ENCODE peak calls at places on chromosomes 7 and 10, in four cellular contexts. G is H1, S is HepG2, J is GM12878. M is an unnamed sample. For H3K4me1, the result is how much of the 10 kb centered on the place peaks cover.

GRCh38 chr7:148650232-148650858 is 48.4 kb upstream of the CUL1 start:
- DNase-seq in G (no peak), S (no peak), J (no peak), M (no peak)

GRCh38 chr10:133327651-133328357 is 8.9 kb downstream of the CALY start:
- DNase-seq in G (no peak), S (no peak), J (no peak), M (no peak)

GRCh38 chr7:129615018-129615417 is 3.5 kb downstream of the NRF1 start:
- DNase-seq in G (no peak), S (peak), J (peak), M (no peak)

GRCh38 chr7:157987906-157988305 is 599.7 kb downstream of the PTPRN2 start:
- DNase-seq in G (no peak), S (no peak), J (no peak), M (no peak)

GRCh38 chr10:5546891-5547683 is 22.3 kb downstream of the CALML3 start:
- DNase-seq in G (no peak), S (peak), J (no peak), M (no peak)

GRCh38 chr10:77223532-77224460 is 413.8 kb downstream of the KCNMA1 start:
- DNase-seq in G (no peak), S (no peak), J (no peak), M (no peak)

GRCh38 chr7:105655901-105656380 is 74.6 kb upstream of the EFCAB10 start:
- DNase-seq in G (no peak), S (no peak), J (no peak), M (no peak)

GRCh38 chr7:33196194-33196593 is 66.8 kb downstream of the BBS9 start:
- DNase-seq in G (no peak), S (no peak), J (no peak), M (no peak)

GRCh38 chr10:1232164-1232911 is 176.2 kb downstream of the WDR37 start:
- DNase-seq in G (no peak), S (no peak), J (no peak), M (no peak)

GRCh38 chr7:155361947-155362346 is 64.3 kb downstream of the INSIG1 start:
- DNase-seq in G (no peak), S (no peak), J (no peak), M (no peak)

GRCh38 chr10:68598978-68599753 is 39.0 kb downstream of the TET1 start:
- DNase-seq in G (no peak), S (peak), J (no peak), M (no peak)

GRCh38 chr10:17747883-17748550 is 4.0 kb upstream of the TMEM236 start:
- DNase-seq in G (no peak), S (peak), J (no peak), M (no peak)

GRCh38 chr7:65295409-65295808 is 78.2 kb upstream of the ZNF92 start:
- DNase-seq in G (no peak), S (no peak), J (no peak), M (no peak)
- H3K4me3 ChIP-seq in G (no peak), S (no peak), J (no peak), M (no peak)

GRCh38 chr7:140877249-140877524 is 47.5 kb downstream of the BRAF start:
- DNase-seq in G (no peak), S (no peak), J (no peak), M (no peak)

GRCh38 chr7:140876519-140877248 is 48.0 kb downstream of the BRAF start:
- DNase-seq in G (no peak), S (no peak), J (peak), M (no peak)

GRCh38 chr7:140870003-140870402 is 54.7 kb downstream of the BRAF start:
- DNase-seq in G (no peak), S (no peak), J (no peak), M (no peak)

GRCh38 chr7:140869430-140869829 is 55.3 kb downstream of the BRAF start:
- DNase-seq in G (no peak), S (no peak), J (no peak), M (no peak)

GRCh38 chr7:140873473-140873872 is 51.3 kb downstream of the BRAF start:
- DNase-seq in G (no peak), S (no peak), J (no peak), M (no peak)
- H3K4me1 ChIP-seq in G (under half), S (under half), J (under half), M (under half)

GRCh38 chr7:100127866-100128601 is 1.3 kb downstream of the MBLAC1 start:
- DNase-seq in G (no peak), S (no peak), J (no peak), M (no peak)

GRCh38 chr7:100128602-100128963 is 1.8 kb downstream of the MBLAC1 start:
- DNase-seq in G (no peak), S (no peak), J (no peak), M (no peak)

GRCh38 chr7:100126239-100126930 is 382 bp upstream of the MBLAC1 start:
- DNase-seq in G (no peak), S (no peak), J (no peak), M (no peak)

GRCh38 chr7:100124301-100125229 is 2.2 kb upstream of the MBLAC1 start:
- DNase-seq in G (no peak), S (no peak), J (no peak), M (no peak)

GRCh38 chr7:100126931-100127865 is at the start of gene MBLAC1:
- DNase-seq in G (no peak), S (peak), J (peak), M (peak)
- TF ChIP-seq SUZ12 in G (no peak), S (no peak), J (no peak), M (no peak)

DNA sequence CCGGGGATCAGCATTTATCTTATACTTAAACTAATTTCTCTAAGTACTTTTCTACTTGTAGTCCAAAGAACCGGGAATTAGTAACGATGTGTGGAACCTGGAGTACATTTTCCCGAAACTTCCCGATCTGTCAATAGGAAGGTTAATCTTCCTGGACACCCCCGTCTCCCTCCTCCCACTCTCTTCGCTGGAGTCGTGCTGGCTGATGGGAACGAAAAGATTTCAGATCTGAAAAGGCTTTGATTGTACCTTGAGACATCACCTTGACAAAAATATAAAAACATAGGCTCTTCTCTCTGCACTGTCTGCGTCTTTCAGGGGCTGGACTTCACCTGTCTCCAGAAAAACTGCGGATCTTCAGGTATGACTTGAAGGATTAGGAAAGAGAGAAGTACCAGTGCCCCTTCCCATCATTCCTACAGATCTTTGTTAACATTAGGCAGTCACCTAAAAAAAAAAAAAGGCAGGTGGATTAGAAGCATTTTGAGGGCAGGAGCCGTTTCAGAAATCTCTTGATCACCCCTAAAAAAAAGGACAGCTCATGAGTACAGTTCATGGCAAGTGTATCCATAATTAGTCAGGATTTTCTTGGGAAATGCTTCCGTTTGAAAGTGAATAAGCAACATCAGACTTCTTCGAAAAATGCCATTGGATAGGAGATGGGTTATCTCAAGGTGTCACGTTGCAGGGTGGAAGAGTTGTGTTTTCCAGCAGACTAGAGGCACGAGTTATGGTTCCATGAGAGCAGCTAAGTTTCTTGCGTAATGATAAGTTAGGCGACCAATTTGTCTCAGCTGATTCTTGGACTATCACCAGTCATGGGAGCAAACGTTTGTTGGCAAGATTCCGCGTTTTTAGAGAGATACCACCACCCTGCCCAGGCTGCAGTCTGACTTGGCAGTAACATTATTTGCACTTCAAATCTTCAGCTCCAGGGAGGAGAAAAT is 7.8 kb upstream of the BAMBI start:
- DNase-seq in G (no peak), S (no peak), J (no peak), M (no peak)
- H3K4me3 ChIP-seq in G (peak), S (peak), J (no peak), M (peak)

GRCh38 chr7:159030490-159031134 is 114.1 kb downstream of the VIPR2 start:
- DNase-seq in G (peak), S (peak), J (no peak), M (peak)
- H3K4me1 ChIP-seq in G (under half), S (under half), J (under half), M (under half)

DNA sequence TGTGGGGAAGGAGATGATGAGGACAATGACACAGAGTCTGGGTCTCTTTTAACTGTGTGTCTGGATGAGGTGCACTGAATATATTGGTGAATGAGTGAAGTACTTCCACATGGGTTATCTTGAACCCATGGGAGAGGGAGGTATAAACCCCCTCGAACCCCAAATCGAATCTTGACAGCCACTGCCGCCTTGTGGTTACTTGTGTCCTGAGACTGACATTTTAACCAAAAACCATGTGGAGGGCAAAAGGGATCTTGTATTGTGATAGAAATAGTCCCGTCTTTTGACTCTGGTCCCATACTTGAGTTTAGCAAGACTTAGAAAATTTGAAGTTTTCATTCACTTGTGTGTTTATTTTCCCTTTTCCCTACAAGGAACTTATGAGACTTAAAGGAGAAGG is 283.3 kb downstream of the PHTF2 start:
- DNase-seq in G (no peak), S (no peak), J (no peak), M (no peak)
- TF ChIP-seq SUZ12 in G (no peak), S (no peak), J (no peak), M (no peak)

GRCh38 chr10:125262920-125263319 is 102.6 kb upstream of the CTBP2 start:
- DNase-seq in G (no peak), S (no peak), J (no peak), M (no peak)
- H3K4me3 ChIP-seq in G (no peak), S (no peak), J (no peak), M (no peak)

GRCh38 chr7:20790273-20790842 is 3.7 kb upstream of the SP8 start:
- DNase-seq in G (no peak), S (no peak), J (no peak), M (no peak)

GRCh38 chr7:20793258-20793657 is 6.6 kb upstream of the SP8 start:
- DNase-seq in G (no peak), S (no peak), J (no peak), M (no peak)

GRCh38 chr7:20794676-20795075 is 8.0 kb upstream of the SP8 start:
- DNase-seq in G (no peak), S (no peak), J (no peak), M (no peak)

GRCh38 chr7:20793686-20794394 is 7.2 kb upstream of the SP8 start:
- DNase-seq in G (no peak), S (no peak), J (no peak), M (no peak)

GRCh38 chr7:20791523-20791879 is 4.8 kb upstream of the SP8 start:
- DNase-seq in G (no peak), S (no peak), J (no peak), M (no peak)
- H3K4me1 ChIP-seq in G (under half), S (under half), J (under half), M (under half)